ENCODE peak calls at places on chromosomes 5 and 9, in eight cellular contexts. L is left lung; N is effector memory CD4-positive, alpha-beta T cell; E is psoas muscle; P is lower lobe of right lung; F is A549; R is CD8-positive, alpha-beta T cell; H is heart right ventricle. O is an unnamed sample. For H3K9me3, the result is how much of the 10 kb centered on the place peaks cover.

GRCh38 chr5:34791761-34792244 is 47.2 kb upstream of the TTC23L start:
- DNase-seq in R (no peak), F (no peak), H (no peak), P (no peak), N (no peak), L (no peak), E (no peak), O (no peak)

GRCh38 chr9:95018099-95018927 is 291.8 kb downstream of the AOPEP start:
- DNase-seq in E (peak), N (no peak), H (peak), F (peak), R (no peak), L (peak), P (peak), O (no peak)

GRCh38 chr9:133558191-133559126 is 24.0 kb downstream of the ADAMTSL2 start:
- DNase-seq in N (no peak), E (no peak), P (no peak), F (no peak), H (peak), R (no peak), L (peak), O (no peak)

GRCh38 chr5:1804001-1804690 is 2.9 kb downstream of the NDUFS6 start:
- DNase-seq in H (no peak), E (no peak), N (no peak), F (no peak), L (no peak), P (no peak), R (no peak), O (no peak)

GRCh38 chr5:1926471-1927341 is 44.0 kb upstream of the IRX4 start:
- DNase-seq in H (no peak), L (no peak), N (no peak), P (no peak), R (no peak), F (no peak), E (no peak), O (no peak)

GRCh38 chr5:41408676-41409443 is 101.5 kb downstream of the PLCXD3 start:
- DNase-seq in N (no peak), E (no peak), P (no peak), F (no peak), H (no peak), R (no peak), L (no peak), O (no peak)

GRCh38 chr5:107359033-107359915 is 311.5 kb downstream of the EFNA5 start:
- DNase-seq in F (peak), N (no peak), H (no peak), E (no peak), R (no peak), L (no peak), P (no peak), O (no peak)

GRCh38 chr5:154625031-154625430 is 130.1 kb upstream of the LARP1 start:
- DNase-seq in H (no peak), L (no peak), E (no peak), N (no peak), P (no peak), F (no peak), R (no peak), O (no peak)

GRCh38 chr9:4796988-4797956 is 4.5 kb downstream of the RCL1 start:
- DNase-seq in N (no peak), H (peak), L (no peak), P (no peak), E (no peak), R (no peak), F (peak), O (no peak)

GRCh38 chr9:128456613-128457061 is 831 bp downstream of the ODF2 start:
- DNase-seq in L (peak), F (peak), P (peak), E (peak), R (peak), N (peak), H (peak), O (peak)

GRCh38 chr5:150066901-150067396 is 19.4 kb downstream of the CSF1R start:
- DNase-seq in P (no peak), E (no peak), N (no peak), L (peak), H (no peak), R (no peak), F (no peak), O (no peak)

GRCh38 chr5:39197556-39197955 is 21.8 kb downstream of the FYB1 start:
- DNase-seq in L (no peak), E (no peak), F (peak), R (peak), P (no peak), H (no peak), N (peak), O (peak)

GRCh38 chr9:88947581-88948573 is 43.4 kb upstream of the S1PR3 start:
- DNase-seq in R (no peak), F (no peak), L (no peak), H (no peak), P (no peak), E (no peak), N (no peak), O (no peak)

GRCh38 chr5:160837211-160837610 is 14.8 kb downstream of the ATP10B start:
- DNase-seq in P (no peak), L (no peak), R (no peak), H (no peak), E (no peak), F (no peak), N (no peak), O (no peak)

GRCh38 chr5:151469992-151470391 is 22.6 kb downstream of the SLC36A1 start:
- DNase-seq in F (no peak), E (no peak), N (no peak), H (no peak), P (no peak), R (no peak), L (no peak), O (no peak)

GRCh38 chr5:137141779-137142178 is 357.3 kb downstream of the SPOCK1 start:
- DNase-seq in L (no peak), R (no peak), E (peak), F (no peak), P (no peak), N (no peak), H (no peak), O (no peak)

GRCh38 chr9:5574998-5575397 is 53.9 kb upstream of the RIC1 start:
- DNase-seq in R (no peak), E (no peak), H (no peak), N (no peak), L (no peak), F (no peak), P (no peak), O (no peak)

GRCh38 chr5:351911-352225 is 30.4 kb downstream of the AHRR start:
- DNase-seq in N (no peak), P (no peak), F (no peak), E (no peak), H (no peak), R (no peak), L (no peak), O (no peak)

GRCh38 chr5:17355585-17356346 is 138.3 kb downstream of the BASP1 start:
- DNase-seq in N (no peak), H (no peak), F (peak), P (no peak), L (no peak), E (no peak), R (no peak), O (no peak)

GRCh38 chr9:20558609-20559016 is 63.7 kb downstream of the MLLT3 start:
- DNase-seq in F (peak), L (no peak), E (no peak), N (no peak), R (no peak), P (no peak), H (no peak), O (no peak)

GRCh38 chr5:138243794-138244193 is 30.6 kb downstream of the GFRA3 start:
- DNase-seq in H (no peak), R (no peak), L (no peak), F (no peak), P (no peak), E (no peak), N (no peak), O (no peak)

GRCh38 chr9:115369322-115369957 is 251.5 kb upstream of the TNC start:
- DNase-seq in R (no peak), N (no peak), L (no peak), F (peak), E (no peak), P (no peak), H (peak), O (no peak)

GRCh38 chr9:137339606-137340462 is 37.8 kb upstream of the NRARP start:
- DNase-seq in P (no peak), N (no peak), L (no peak), R (no peak), F (no peak), H (no peak), E (no peak), O (no peak)

GRCh38 chr9:99040254-99040653 is 64.7 kb upstream of the TGFBR1 start:
- DNase-seq in H (no peak), F (no peak), E (no peak), N (no peak), L (no peak), P (no peak), R (no peak), O (no peak)

DNA sequence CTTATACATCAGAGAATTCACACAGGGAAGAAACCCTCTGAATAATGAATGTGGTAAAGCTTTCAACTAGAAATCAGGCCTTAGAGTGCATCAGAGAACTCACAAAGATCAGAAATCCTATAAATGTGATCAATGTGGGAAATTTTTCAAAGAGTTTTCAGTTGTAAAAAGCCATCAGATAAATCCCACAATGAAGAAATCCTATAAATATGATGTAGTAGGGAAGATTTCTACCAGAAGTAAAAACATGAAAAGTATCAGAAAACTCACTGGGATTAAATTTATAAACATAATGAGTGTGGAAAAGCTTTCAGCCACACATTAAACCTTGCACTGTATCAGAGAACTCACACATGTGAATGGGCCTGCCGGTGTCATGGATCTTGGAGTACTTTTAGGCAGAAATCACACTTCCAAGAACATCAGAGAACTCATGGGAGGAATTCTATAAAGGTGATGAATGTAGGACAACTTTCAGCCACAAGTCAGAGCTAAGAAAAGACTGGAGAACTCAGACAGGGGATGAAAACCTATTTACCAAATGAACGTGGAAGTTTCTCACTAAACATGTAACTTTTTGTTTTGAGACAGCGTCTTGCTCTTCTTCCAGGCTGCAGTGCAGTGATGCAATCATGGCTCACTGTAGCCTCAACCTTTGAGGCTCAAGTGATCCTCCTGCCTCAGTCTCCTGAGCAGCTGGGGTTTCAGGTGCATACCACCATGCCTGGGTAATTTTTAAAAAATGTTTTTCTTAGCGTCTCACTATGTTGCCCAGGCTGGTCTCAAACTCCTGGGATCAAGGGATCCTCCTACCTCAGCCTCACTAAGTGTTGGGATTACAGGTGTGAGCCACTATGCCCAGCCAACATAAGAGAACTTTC is 39.5 kb downstream of the ZNF510 start:
- DNase-seq in H (no peak), L (no peak), F (no peak), P (no peak), E (no peak), R (no peak), N (no peak), O (no peak)
- H3K9me3 ChIP-seq in H (half or more), L (half or more), F (half or more), P (half or more), E (half or more), R (under half), N (under half), O (under half)

GRCh38 chr5:174459071-174459702 is 265.2 kb upstream of the MSX2 start:
- DNase-seq in P (no peak), H (no peak), F (no peak), L (no peak), N (no peak), R (no peak), E (no peak), O (no peak)
- H3K9me3 ChIP-seq in P (under half), H (under half), F (under half), L (under half), N (under half), R (under half), E (under half), O (under half)

GRCh38 chr5:3385874-3386536 is 209.6 kb upstream of the IRX1 start:
- DNase-seq in L (no peak), E (no peak), N (no peak), F (no peak), R (no peak), P (no peak), H (no peak), O (no peak)
- H3K9me3 ChIP-seq in L (under half), E (under half), N (under half), F (under half), R (under half), P (under half), H (under half), O (under half)

DNA sequence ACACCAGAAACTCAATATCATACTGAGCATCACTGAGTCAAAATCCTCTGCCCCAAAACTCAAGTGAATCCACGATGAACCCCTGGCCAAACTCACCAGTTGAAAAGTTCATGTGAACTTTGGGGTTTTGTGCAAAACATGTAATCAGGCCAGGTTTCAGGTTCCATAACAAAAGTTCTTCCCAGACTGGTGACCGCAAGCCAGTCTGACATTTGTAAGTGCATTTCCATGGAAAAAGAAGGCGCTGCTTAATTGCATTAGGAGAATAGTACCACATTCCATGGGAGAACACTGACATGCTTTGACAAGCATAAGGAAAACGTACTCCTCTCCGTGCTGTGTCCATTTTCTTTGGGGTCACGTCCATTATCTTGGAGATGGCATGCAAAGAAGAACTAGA is 567.0 kb downstream of the BNC2 start:
- DNase-seq in R (no peak), P (no peak), F (no peak), N (no peak), E (no peak), H (no peak), L (no peak), O (no peak)
- H3K9me3 ChIP-seq in R (under half), P (under half), F (under half), N (under half), E (under half), H (under half), L (under half), O (under half)

DNA sequence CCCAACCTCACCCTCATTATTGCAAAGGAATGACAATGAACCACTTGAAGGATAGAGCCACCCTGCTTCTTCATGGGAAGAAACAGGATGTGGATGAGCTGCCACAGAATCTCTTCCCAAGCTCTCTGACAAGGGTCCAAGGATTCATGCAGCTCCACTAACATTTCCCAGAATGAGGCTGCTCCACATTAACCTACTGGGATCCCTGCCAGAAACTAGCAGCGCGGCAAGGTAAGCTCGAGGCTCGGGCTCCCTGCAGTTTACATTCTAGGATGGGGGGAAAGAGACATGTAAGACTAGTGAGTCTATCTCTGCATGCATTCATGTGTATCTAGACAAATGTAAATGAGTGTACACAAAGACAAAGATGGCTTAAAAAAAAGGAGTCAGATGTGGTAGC is 12.1 kb downstream of the DCAF12 start:
- DNase-seq in E (no peak), P (no peak), H (no peak), N (no peak), L (no peak), R (no peak), F (no peak), O (no peak)
- H3K9me3 ChIP-seq in E (under half), P (under half), H (under half), N (under half), L (under half), R (under half), F (under half), O (under half)

GRCh38 chr9:10999646-11000045 is 386.8 kb upstream of the PTPRD start:
- DNase-seq in H (no peak), R (no peak), L (no peak), N (no peak), F (no peak), P (no peak), E (no peak), O (no peak)
- H3K9me3 ChIP-seq in H (under half), R (under half), L (under half), N (under half), F (under half), P (under half), E (under half), O (under half)

DNA sequence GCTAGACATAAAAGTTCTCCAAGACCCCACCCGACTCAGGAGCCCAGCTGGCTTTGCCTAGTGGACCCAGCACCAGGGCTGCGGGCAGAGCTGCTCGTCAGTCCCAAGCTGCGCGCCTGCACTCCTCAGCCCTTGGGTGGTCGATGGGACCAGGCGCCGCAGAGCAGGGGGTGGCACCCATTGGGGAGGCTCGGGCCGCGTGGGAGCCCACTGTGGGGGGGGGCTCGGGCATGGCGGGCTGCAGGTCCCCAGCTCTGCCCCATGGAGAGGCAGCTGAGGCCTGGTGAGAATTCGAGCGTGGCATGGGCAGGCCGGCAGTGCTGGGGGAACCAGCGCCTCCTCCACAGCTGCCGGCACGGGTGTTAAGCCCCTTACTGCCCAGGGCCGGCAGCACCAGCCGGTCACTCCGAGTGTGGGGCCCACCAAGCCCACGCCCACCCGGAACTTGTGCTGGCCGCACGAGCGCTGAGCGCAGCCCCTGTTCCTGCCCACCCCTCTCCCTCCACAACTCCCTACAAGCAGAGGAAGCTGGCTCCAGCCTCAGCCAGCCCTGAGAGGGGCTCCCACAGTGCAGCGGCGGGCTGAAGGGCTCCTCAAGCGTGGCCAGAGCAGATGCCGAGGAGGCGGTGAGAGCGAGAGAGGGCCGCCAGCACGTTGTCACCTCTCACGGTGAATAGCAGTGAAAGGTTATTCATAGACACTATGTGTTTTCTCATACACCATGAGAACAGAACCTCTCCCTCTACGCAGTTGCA is 54.9 kb downstream of the RAPGEF6 start:
- DNase-seq in H (no peak), F (no peak), R (no peak), P (no peak), E (no peak), N (no peak), L (no peak), O (no peak)
- H3K9me3 ChIP-seq in H (under half), F (under half), R (under half), P (under half), E (under half), N (under half), L (under half), O (under half)

O was measured in T-helper 17 cell.